ENCODE peak calls at places on chromosomes 6 and 20, in five cellular contexts. E, H, Y, S and B are unnamed samples.
A peak's percentile ranks its signal among the peaks of the same experiment; 100 is the strongest.

GRCh38 chr6:3081965-3082364 is 13.7 kb downstream of the RIPK1 start:
- DNase-seq in H (no peak), Y (no peak), S (no peak), E (no peak), B (no peak)

GRCh38 chr6:2551705-2552104 is 199.0 kb downstream of the MYLK4 start:
- DNase-seq in S (no peak), Y (no peak), H (no peak), E (no peak), B (no peak)

GRCh38 chr6:68738039-68738438 is 103.0 kb downstream of the ADGRB3 start:
- DNase-seq in E (no peak), H (no peak), S (no peak), Y (peak; percentile 56), B (no peak)

GRCh38 chr6:32668226-32668747 is 1.8 kb upstream of the HLA-DQB1 start:
- DNase-seq in H (no peak), Y (no peak), S (peak; percentile 31), E (peak; percentile 95), B (peak; percentile 41)

GRCh38 chr6:135814043-135814442 is 37.5 kb upstream of the PDE7B start:
- DNase-seq in S (peak; percentile 70), H (no peak), Y (no peak), E (no peak), B (no peak)

GRCh38 chr6:32840604-32841246 is 2.2 kb upstream of the TAP2 start:
- DNase-seq in H (no peak), E (no peak), Y (no peak), S (no peak), B (no peak)

GRCh38 chr6:113405326-113406050 is 451.7 kb upstream of the MARCKS start:
- DNase-seq in Y (no peak), S (no peak), E (no peak), H (no peak), B (no peak)

GRCh38 chr6:27053738-27054137 is 193.8 kb upstream of the PRSS16 start:
- DNase-seq in Y (no peak), E (peak; percentile 38), S (no peak), H (no peak), B (no peak)

GRCh38 chr20:41358230-41358629 is 8.4 kb downstream of the EMILIN3 start:
- DNase-seq in H (no peak), E (no peak), Y (no peak), S (no peak), B (no peak)

GRCh38 chr6:85810558-85810957 is 167.9 kb upstream of the SYNCRIP start:
- DNase-seq in Y (no peak), E (no peak), S (no peak), H (no peak), B (no peak)

GRCh38 chr6:113092795-113093194 is 745.7 kb downstream of the RFPL4B start:
- DNase-seq in S (no peak), E (no peak), Y (no peak), H (no peak), B (no peak)

GRCh38 chr6:22320750-22321149 is 23.9 kb upstream of the PRL start:
- DNase-seq in E (no peak), H (no peak), Y (no peak), S (peak; percentile 2), B (peak; percentile 24)

GRCh38 chr6:27214126-27214601 is 33.3 kb upstream of the PRSS16 start:
- DNase-seq in H (peak; percentile 69), Y (peak; percentile 70), S (no peak), E (no peak), B (no peak)

GRCh38 chr20:17828598-17829144 is 128.9 kb downstream of the BANF2 start:
- DNase-seq in H (no peak), Y (no peak), E (no peak), S (no peak), B (no peak)

GRCh38 chr6:158803733-158804143 is 15.4 kb downstream of the EZR start:
- DNase-seq in S (no peak), Y (no peak), E (no peak), H (no peak), B (no peak)

GRCh38 chr6:52509281-52510212 is 67.3 kb downstream of the TRAM2 start:
- DNase-seq in S (no peak), H (no peak), E (no peak), Y (no peak), B (no peak)

GRCh38 chr6:3841066-3841454 is 8.1 kb upstream of the FAM50B start:
- DNase-seq in H (no peak), E (no peak), Y (no peak), S (peak; percentile 90), B (no peak)

GRCh38 chr6:100453701-100454521 is 10.8 kb downstream of the SIM1 start:
- DNase-seq in E (no peak), Y (no peak), S (no peak), H (peak; percentile 76), B (no peak)

GRCh38 chr6:148800535-148800934 is 53.7 kb downstream of the UST start:
- DNase-seq in Y (no peak), E (no peak), S (no peak), H (no peak), B (no peak)

GRCh38 chr20:31840906-31841816 is 4.2 kb downstream of the FOXS1 start:
- DNase-seq in S (no peak), E (no peak), Y (no peak), H (no peak), B (no peak)

GRCh38 chr6:148440877-148441453 is 98.3 kb downstream of the SASH1 start:
- DNase-seq in Y (no peak), E (no peak), S (peak; percentile 50), H (peak; percentile 33), B (peak; percentile 34)

DNA sequence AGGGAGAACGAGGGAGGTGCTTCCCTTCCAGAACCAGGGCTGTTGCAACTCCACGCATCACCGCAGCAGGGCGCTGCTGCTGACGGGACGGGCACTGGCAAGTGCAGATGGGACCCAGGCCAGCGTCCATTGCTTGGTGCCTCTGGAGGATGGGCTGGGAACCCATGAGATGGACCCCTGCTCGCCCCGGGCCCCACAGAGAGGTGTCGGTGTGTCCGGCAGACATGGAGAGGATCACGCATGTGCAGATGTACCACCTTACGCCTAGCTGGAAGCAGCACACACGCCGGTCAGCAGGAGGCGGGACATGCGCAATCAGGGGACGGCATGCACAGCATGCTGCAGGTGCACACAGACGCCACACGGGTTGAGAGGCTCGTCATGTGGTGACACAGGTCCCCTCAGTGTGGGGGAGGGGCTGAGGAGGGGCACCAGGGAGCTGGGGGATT is 5.7 kb downstream of the CABLES2 start:
- DNase-seq in Y (no peak), H (peak; percentile 85), E (no peak), S (no peak), B (no peak)
- TF ChIP-seq CTCF in Y (peak; percentile 46), H (peak; percentile 69), E (no peak), S (no peak), B (no peak)

GRCh38 chr6:134065706-134066105 is 13.3 kb upstream of the SLC2A12 start:
- DNase-seq in H (no peak), Y (peak; percentile 64), S (peak; percentile 30), E (no peak), B (peak; percentile 32)
- TF ChIP-seq ZNF274 in H (no peak), Y (no peak), S (no peak), E (no peak), B (no peak)

GRCh38 chr20:5061209-5061608 is 58.5 kb downstream of the PCNA start:
- DNase-seq in Y (no peak), S (peak; percentile 65), E (no peak), H (no peak), B (peak; percentile 89)

GRCh38 chr20:5058873-5059272 is 57.6 kb upstream of the SLC23A2 start:
- DNase-seq in S (no peak), E (no peak), Y (no peak), H (no peak), B (no peak)

GRCh38 chr20:5056801-5057599 is 55.7 kb upstream of the SLC23A2 start:
- DNase-seq in Y (peak; percentile 74), S (peak; percentile 69), H (peak; percentile 69), E (peak; percentile 38), B (peak; percentile 26)
- TF ChIP-seq CTCF in Y (peak; percentile 57), S (peak; percentile 83), H (peak; percentile 56), E (peak; percentile 56), B (peak; percentile 74)

DNA sequence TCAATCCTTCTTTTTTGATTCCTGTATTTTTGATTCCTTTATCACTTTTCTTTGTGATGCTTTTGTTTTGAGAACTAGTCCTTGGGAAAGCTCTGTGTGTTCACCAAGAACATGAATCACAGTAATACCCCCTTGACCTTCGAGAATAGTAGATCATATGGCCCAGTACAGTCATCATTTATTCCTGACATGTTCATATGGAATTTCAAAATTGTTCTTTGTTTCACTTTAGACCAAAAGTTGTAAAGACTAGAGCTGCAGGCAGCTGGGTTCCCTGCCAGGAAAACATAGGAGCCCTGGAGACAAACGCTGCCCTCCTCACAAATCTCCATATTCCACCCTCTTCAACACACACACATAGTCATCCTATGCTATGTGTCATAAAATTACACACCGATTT is 621.2 kb upstream of the EYS start:
- DNase-seq in Y (no peak), S (no peak), E (no peak), H (no peak), B (no peak)
- TF ChIP-seq ZNF274 in Y (no peak), S (no peak), E (no peak), H (no peak), B (no peak)

GRCh38 chr6:44245391-44245911 is 1.4 kb upstream of the HSP90AB1 start:
- DNase-seq in S (no peak), H (no peak), Y (no peak), E (no peak), B (no peak)

GRCh38 chr6:44246663-44247337 is at the start of gene HSP90AB1:
- DNase-seq in H (peak; percentile 97), S (peak; percentile 98), E (peak; percentile 96), Y (peak; percentile 99), B (peak; percentile 98)

GRCh38 chr6:44247338-44248302 is 719 bp downstream of the HSP90AB1 start:
- DNase-seq in Y (peak; percentile 93), S (peak; percentile 36), H (no peak), E (no peak), B (no peak)

GRCh38 chr6:44248579-44248978 is 1.7 kb downstream of the HSP90AB1 start:
- DNase-seq in Y (no peak), H (no peak), E (no peak), S (no peak), B (no peak)

GRCh38 chr6:44245912-44246662 is 814 bp upstream of the HSP90AB1 start:
- DNase-seq in Y (peak; percentile 95), S (peak; percentile 93), E (no peak), H (peak; percentile 99), B (peak; percentile 89)
- TF ChIP-seq CTCF in Y (peak; percentile 54), S (peak; percentile 89), E (peak; percentile 24), H (peak; percentile 23), B (peak; percentile 10)

GRCh38 chr6:11494786-11495564 is 42.6 kb upstream of the TMEM170B start:
- DNase-seq in S (no peak), E (no peak), H (no peak), Y (no peak), B (no peak)
- TF ChIP-seq ZNF274 in S (no peak), E (no peak), H (no peak), Y (no peak), B (no peak)

DNA sequence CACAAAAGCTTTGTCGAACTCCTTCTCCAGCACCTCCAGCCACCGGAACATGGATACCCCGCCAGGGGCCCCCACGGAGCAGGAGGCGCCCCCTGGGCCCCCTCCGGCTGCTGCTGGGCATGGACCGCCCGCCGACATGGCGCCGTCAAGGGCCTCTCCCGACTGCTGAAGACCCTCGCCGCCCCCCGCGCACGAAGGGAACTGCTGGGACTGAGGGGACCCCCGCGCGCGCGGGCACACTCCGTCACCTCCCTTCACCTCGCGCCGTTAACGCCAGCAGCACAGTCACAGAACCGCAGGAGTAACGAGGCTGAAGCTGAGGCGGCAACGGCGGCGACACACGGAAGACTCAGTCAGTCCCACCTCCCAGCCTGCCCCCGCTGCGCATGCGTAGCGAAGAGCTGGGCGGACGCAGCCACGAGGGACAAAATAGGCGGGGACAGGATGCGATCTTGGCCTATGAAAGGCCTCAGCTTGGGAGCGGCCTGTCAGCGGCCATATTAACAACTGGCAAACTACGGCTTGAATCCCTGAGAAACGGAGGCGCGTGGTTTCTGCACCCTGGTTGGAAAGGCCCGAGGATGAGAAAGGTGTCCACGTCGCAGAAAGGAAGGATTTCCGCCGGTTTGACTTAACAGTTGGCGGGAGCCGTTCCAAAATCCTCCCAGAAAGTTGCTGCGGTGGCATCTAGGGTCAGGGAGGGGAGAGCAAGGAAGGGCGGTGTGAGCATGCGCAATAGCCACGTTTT is at the start of gene GOPC:
- DNase-seq in Y (peak; percentile 98), H (peak; percentile 88), S (peak; percentile 98), E (peak; percentile 93), B (peak; percentile 95)
- TF ChIP-seq CTCF in Y (peak; percentile 54), H (no peak), S (peak; percentile 63), E (no peak), B (no peak)